ENCODE peak calls at places on chromosomes 11 and 22, in eight cellular contexts. W is Jurkat, Clone E6-1; T is astrocyte of the cerebellum; C is A549; S is ovary; L is psoas muscle; E is IMR-90; P is ascending aorta. D is an unnamed sample.

GRCh38 chr11:66413167-66413566 is 7.7 kb upstream of the NPAS4 start:
- DNase-seq in W (no peak), T (no peak), C (no peak), S (no peak), L (no peak), E (no peak), P (no peak), D (no peak)

GRCh38 chr11:17765381-17766359 is 31.1 kb downstream of the KCNC1 start:
- DNase-seq in W (peak; percentile 7), T (no peak), C (peak; percentile 17), S (no peak), L (no peak), E (peak; percentile 17), P (no peak), D (no peak)

GRCh38 chr11:126366064-126366822 is 10.8 kb downstream of the ST3GAL4 start:
- DNase-seq in W (no peak), T (no peak), C (no peak), S (peak; percentile 72), L (no peak), E (no peak), P (no peak), D (no peak)

GRCh38 chr11:721913-722811 is 16.1 kb downstream of the EPS8L2 start:
- DNase-seq in W (no peak), T (no peak), C (no peak), S (no peak), L (peak; percentile 28), E (no peak), P (no peak), D (no peak)

GRCh38 chr11:134660416-134660815 is 248.4 kb upstream of the B3GAT1 start:
- DNase-seq in W (no peak), T (no peak), C (no peak), S (no peak), L (no peak), E (no peak), P (no peak), D (no peak)

GRCh38 chr11:64789331-64790204 is 11.2 kb upstream of the SF1 start:
- DNase-seq in W (no peak), T (no peak), C (no peak), S (no peak), L (no peak), E (no peak), P (no peak), D (no peak)

GRCh38 chr11:43908191-43908590 is 27.6 kb downstream of the ALKBH3 start:
- DNase-seq in W (no peak), T (no peak), C (no peak), S (no peak), L (no peak), E (no peak), P (no peak), D (no peak)

GRCh38 chr22:19831016-19831415 is 23.7 kb downstream of the GNB1L start:
- DNase-seq in W (no peak), T (no peak), C (no peak), S (no peak), L (no peak), E (no peak), P (no peak), D (no peak)

GRCh38 chr22:37675930-37676571 is 615 bp downstream of the LGALS1 start:
- DNase-seq in W (no peak), T (no peak), C (peak; percentile 24), S (peak; percentile 73), L (peak; percentile 77), E (no peak), P (no peak), D (no peak)

GRCh38 chr11:79481795-79482194 is 41.0 kb upstream of the TENM4 start:
- DNase-seq in W (no peak), T (no peak), C (no peak), S (no peak), L (no peak), E (no peak), P (no peak), D (no peak)

GRCh38 chr22:43776081-43776670 is 35.9 kb downstream of the EFCAB6 start:
- DNase-seq in W (no peak), T (no peak), C (no peak), S (no peak), L (no peak), E (peak; percentile 10), P (no peak), D (no peak)

GRCh38 chr22:50522806-50523438 is 2.5 kb downstream of the SCO2 start:
- DNase-seq in W (no peak), T (no peak), C (no peak), S (no peak), L (no peak), E (no peak), P (no peak), D (no peak)

GRCh38 chr11:36292311-36292722 is 3.1 kb upstream of the COMMD9 start:
- DNase-seq in W (peak; percentile 64), T (no peak), C (peak; percentile 35), S (no peak), L (no peak), E (peak; percentile 47), P (no peak), D (no peak)

GRCh38 chr11:58880166-58880565 is 35.7 kb upstream of the GLYATL2 start:
- DNase-seq in W (no peak), T (no peak), C (no peak), S (no peak), L (no peak), E (no peak), P (no peak), D (no peak)

DNA sequence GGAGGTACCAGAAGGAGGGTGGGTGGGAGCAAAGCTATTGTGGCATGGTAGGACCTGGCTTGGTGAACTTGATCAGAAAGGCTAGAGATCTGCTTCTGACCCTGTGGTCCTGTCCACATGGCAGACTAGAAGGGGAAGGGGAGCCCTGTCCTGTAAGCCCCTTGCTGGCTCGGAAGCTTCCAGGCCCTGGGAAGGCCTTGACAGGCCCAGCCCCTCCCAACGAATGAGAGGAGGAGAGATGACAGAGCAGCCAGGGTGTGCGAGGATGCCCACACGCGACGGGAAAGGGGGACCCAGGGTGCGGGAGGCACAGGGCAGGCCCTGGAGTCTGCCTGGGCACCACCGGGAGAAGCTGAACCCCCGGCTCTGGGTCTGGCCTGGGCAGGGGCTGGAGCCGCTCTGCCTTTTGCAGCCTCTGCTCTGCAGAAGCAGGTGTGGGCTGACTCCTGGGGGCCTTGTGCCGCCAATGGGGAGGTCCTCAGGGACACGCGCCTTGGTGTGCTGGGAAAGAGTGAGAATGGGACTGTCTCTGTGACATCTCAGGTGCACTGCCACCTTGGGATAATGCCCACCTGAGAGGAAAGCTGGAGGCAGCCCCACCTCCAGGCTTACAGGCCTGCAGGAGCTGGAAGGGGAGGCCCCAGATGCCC is 1447.5 kb downstream of the BRD1 start:
- DNase-seq in W (no peak), T (no peak), C (no peak), S (no peak), L (no peak), E (no peak), P (no peak), D (no peak)
- H3K4me3 ChIP-seq in W (no peak overlapping the region), T (no peak overlapping the region), C (no peak overlapping the region), S (no peak overlapping the region), L (no peak overlapping the region), E (no peak overlapping the region), P (no peak overlapping the region), D (no peak overlapping the region)

DNA sequence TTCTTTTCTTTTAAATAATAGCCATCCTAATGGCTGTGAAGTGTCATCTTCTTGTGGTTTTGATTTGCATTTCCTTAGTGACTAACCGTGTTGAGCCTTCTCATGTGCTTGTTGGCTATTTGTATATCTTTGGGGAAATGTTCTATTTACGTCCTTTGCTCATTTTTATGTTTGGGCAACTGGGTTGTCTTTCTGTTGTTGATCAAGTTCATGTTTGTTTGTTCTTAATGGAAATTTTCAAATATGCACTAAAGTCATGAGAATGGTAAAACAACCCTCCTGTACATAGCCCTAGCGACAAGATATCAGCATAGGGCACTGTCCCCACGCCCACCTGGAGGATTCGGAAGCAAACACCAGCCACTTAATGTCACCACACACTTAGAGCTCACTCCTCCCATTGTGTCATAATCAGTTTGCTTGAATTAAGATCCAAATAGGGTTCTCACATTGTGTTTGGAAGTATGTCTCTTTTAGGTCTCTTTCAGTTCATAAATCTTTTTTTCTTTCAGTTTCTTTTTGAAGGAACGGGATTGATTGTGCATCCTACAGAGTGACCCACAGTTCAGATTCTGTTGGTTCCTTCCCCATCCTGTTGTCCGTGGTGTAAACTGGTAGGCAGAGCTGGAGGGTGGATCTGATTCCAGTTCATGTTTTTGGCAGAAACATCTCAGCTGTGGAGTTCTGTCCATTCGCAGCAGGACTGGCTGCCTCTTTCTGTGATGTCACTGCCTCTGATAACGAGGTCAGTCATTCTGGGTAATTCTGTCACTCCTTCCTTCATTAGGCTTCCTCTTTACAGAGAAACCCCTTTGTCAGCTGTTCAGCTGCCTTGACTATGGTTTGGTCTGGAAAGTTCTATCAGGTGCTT is 26.4 kb upstream of the ADORA2A start:
- DNase-seq in W (no peak), T (no peak), C (no peak), S (no peak), L (no peak), E (peak; percentile 45), P (no peak), D (no peak)
- H3K4me3 ChIP-seq in W (no peak overlapping the region), T (no peak overlapping the region), C (no peak overlapping the region), S (no peak overlapping the region), L (no peak overlapping the region), E (no peak overlapping the region), P (peak overlapping the region; percentile 2), D (no peak overlapping the region)

DNA sequence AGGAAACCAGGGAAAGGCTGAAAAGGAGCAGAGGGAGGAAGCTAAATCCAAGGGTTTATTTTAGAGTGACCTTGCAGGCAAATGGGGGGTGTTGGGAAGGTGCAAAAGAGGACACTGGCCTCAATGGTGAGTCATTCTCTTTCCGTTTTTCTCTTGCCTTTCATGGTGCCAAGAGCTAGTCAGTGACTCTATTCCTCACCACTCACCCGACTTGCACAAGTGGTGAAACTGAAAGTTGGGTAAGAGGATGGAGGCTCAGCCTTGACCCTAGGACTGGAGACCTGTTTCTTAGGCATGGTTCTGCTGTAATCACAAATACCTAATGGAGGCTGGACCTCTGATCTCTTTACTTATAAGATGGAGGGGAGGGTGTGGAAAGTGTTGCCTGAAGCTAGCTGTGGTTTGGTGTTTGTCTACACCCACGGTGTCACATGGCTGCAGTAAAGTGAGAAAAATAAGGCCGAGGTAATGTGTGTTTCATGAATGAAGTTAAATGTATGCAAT is 67.3 kb upstream of the CREB3L1 start:
- DNase-seq in W (no peak), T (no peak), C (peak; percentile 37), S (no peak), L (no peak), E (peak; percentile 72), P (no peak), D (peak; percentile 20)
- H3K4me3 ChIP-seq in W (no peak overlapping the region), T (no peak overlapping the region), C (no peak overlapping the region), S (no peak overlapping the region), L (no peak overlapping the region), E (no peak overlapping the region), P (no peak overlapping the region), D (no peak overlapping the region)

GRCh38 chr11:85844439-85845051 is 10.6 kb upstream of the CCDC83 start:
- DNase-seq in W (no peak), T (no peak), C (peak; percentile 89), S (no peak), L (no peak), E (peak; percentile 80), P (no peak), D (no peak)

GRCh38 chr11:85847436-85847835 is 7.7 kb upstream of the CCDC83 start:
- DNase-seq in W (no peak), T (no peak), C (no peak), S (no peak), L (no peak), E (no peak), P (no peak), D (no peak)

GRCh38 chr11:85845052-85845631 is 10.0 kb upstream of the CCDC83 start:
- DNase-seq in W (no peak), T (no peak), C (no peak), S (no peak), L (no peak), E (peak; percentile 37), P (no peak), D (no peak)

GRCh38 chr11:85843929-85844328 is 11.3 kb upstream of the CCDC83 start:
- DNase-seq in W (no peak), T (no peak), C (no peak), S (no peak), L (no peak), E (no peak), P (no peak), D (no peak)

GRCh38 chr11:85848556-85848955 is 6.6 kb upstream of the CCDC83 start:
- DNase-seq in W (no peak), T (no peak), C (no peak), S (no peak), L (no peak), E (no peak), P (no peak), D (no peak)
- H3K4me3 ChIP-seq in W (no peak overlapping the region), T (no peak overlapping the region), C (no peak overlapping the region), S (no peak overlapping the region), L (no peak overlapping the region), E (no peak overlapping the region), P (no peak overlapping the region), D (no peak overlapping the region)

D was measured in AG04450.